ENCODE peak calls at places on chromosome 18, in six cellular contexts. N, X, U, Q, P and T are unnamed samples. For H3K27me3 and H3K9me2, the result is how much of the 10 kb centered on the place peaks cover.

GRCh38 chr18:50748243-50749229 is 71.3 kb downstream of the MRO start:
- DNase-seq in U (no peak), Q (no peak), N (peak), X (peak), P (no peak), T (no peak)

GRCh38 chr18:77133920-77134496 is 1.4 kb upstream of the MBP start:
- DNase-seq in P (peak), U (no peak), Q (no peak), X (no peak), N (no peak), T (peak)

GRCh38 chr18:28189400-28190239 is 12.7 kb upstream of the CDH2 start:
- DNase-seq in Q (no peak), N (peak), X (peak), P (peak), U (peak), T (peak)

GRCh38 chr18:21315741-21316187 is 73.7 kb downstream of the GREB1L start:
- DNase-seq in P (no peak), Q (peak), U (no peak), X (peak), N (peak), T (no peak)

GRCh38 chr18:21004721-21005120 is 106.9 kb downstream of the ROCK1 start:
- DNase-seq in X (no peak), P (peak), Q (no peak), N (peak), U (no peak), T (no peak)

GRCh38 chr18:45198526-45198925 is 416.8 kb upstream of the SLC14A2 start:
- DNase-seq in Q (no peak), X (no peak), U (no peak), P (peak), N (no peak), T (no peak)

GRCh38 chr18:31438402-31438801 is 9.1 kb upstream of the DSG3 start:
- DNase-seq in Q (no peak), U (no peak), X (no peak), P (no peak), N (no peak), T (no peak)

GRCh38 chr18:1252936-1253335 is 348.3 kb downstream of the ADCYAP1 start:
- DNase-seq in U (peak), P (no peak), X (no peak), N (no peak), Q (no peak), T (no peak)

GRCh38 chr18:3425450-3425849 is 24.5 kb upstream of the TGIF1 start:
- DNase-seq in X (no peak), N (no peak), P (peak), Q (no peak), U (no peak), T (no peak)

GRCh38 chr18:4878480-4878879 is 318.6 kb downstream of the AKAIN1 start:
- DNase-seq in X (peak), N (no peak), P (no peak), Q (no peak), U (no peak), T (no peak)

GRCh38 chr18:54269924-54270844 is 867 bp downstream of the POLI start:
- DNase-seq in P (peak), Q (peak), U (peak), N (peak), X (peak), T (no peak)

GRCh38 chr18:62863629-62864028 is 148.3 kb downstream of the PHLPP1 start:
- DNase-seq in Q (peak), U (peak), P (peak), X (no peak), N (no peak), T (no peak)

GRCh38 chr18:56314396-56314795 is 324.0 kb downstream of the TXNL1 start:
- DNase-seq in P (peak), U (no peak), Q (no peak), X (no peak), N (no peak), T (no peak)

GRCh38 chr18:26215247-26215970 is 10.8 kb upstream of the TAF4B start:
- DNase-seq in N (no peak), P (no peak), Q (no peak), U (no peak), X (no peak), T (peak)

GRCh38 chr18:54100920-54101319 is 123.5 kb downstream of the MBD2 start:
- DNase-seq in Q (no peak), X (no peak), U (peak), N (no peak), P (peak), T (no peak)

GRCh38 chr18:79621501-79621900 is 58.1 kb upstream of the CTDP1 start:
- DNase-seq in P (no peak), U (no peak), X (no peak), Q (no peak), N (no peak), T (no peak)

GRCh38 chr18:63409301-63409700 is 13.0 kb downstream of the VPS4B start:
- DNase-seq in P (no peak), Q (no peak), N (no peak), U (peak), X (no peak), T (no peak)

GRCh38 chr18:12253027-12253426 is 1.1 kb upstream of the CIDEA start:
- DNase-seq in X (no peak), U (no peak), Q (no peak), N (no peak), P (no peak), T (no peak)

GRCh38 chr18:12253517-12254136 is 534 bp upstream of the CIDEA start:
- DNase-seq in X (peak), Q (no peak), P (no peak), U (no peak), N (no peak), T (no peak)

GRCh38 chr18:12252061-12252460 is 2.1 kb upstream of the CIDEA start:
- DNase-seq in U (no peak), N (no peak), Q (no peak), X (no peak), P (no peak), T (no peak)

GRCh38 chr18:12248926-12249720 is 5.0 kb upstream of the CIDEA start:
- DNase-seq in U (no peak), Q (no peak), P (no peak), N (no peak), X (no peak), T (no peak)

DNA sequence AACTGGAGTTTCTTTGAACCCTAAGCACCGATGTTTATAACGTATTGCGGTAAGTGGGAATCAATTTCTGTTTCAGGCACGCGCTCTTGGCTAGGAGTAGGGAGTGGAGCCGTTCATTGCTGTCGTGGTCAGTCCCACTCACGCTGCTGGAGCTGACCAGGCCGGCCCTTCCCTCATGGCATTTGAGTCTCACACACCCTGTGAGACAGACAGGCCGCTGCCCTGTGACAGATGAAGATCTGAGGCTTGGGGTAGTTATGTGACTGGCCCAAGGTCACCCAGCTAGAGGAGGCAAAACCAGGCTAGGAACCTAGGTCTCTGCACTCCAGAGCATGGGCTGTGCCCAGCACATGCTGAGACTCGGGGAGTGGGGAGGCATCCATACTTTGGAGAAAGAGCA is 2.9 kb upstream of the CIDEA start:
- DNase-seq in U (no peak), Q (no peak), N (no peak), P (no peak), X (no peak), T (no peak)
- H3K27me3 ChIP-seq in U (under half), Q (under half), N (half or more), P (under half), X (half or more), T (under half)

GRCh38 chr18:36933552-36933951 is 104.6 kb downstream of the KIAA1328 start:
- DNase-seq in P (no peak), N (no peak), X (no peak), U (no peak), Q (no peak), T (no peak)
- H3K9me2 ChIP-seq in P (under half), N (under half), X (under half), U (under half), Q (under half), T (under half)

GRCh38 chr18:47247833-47248609 is 3.4 kb downstream of the SKOR2 start:
- DNase-seq in Q (no peak), P (no peak), N (no peak), U (no peak), X (peak), T (no peak)
- H3K27me3 ChIP-seq in Q (under half), P (half or more), N (half or more), U (under half), X (half or more), T (under half)

GRCh38 chr18:10090668-10091067 is 176.9 kb downstream of the VAPA start:
- DNase-seq in Q (no peak), X (no peak), U (no peak), N (peak), P (no peak), T (no peak)
- H3K9me2 ChIP-seq in Q (under half), X (under half), U (under half), N (under half), P (under half), T (under half)

DNA sequence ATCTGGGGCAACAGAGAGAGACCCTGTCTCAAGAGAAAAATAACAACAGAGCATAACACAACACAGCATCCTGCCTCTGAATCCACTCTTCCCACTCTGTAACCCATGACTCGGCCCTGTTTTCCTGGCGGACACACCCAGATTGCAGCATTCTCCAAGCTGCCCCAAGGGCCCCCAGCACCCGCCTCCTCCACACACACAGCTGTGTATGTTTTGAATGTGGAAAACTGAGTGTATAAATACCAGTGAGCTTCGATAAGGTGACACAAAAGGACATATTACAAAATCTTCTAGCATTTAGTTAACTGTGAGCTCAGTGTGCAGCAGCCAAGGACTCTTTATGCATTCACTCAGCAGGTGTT is 13.0 kb downstream of the IMPA2 start:
- DNase-seq in U (peak), N (peak), Q (peak), P (peak), X (no peak), T (no peak)
- H3K27me3 ChIP-seq in U (under half), N (under half), Q (under half), P (under half), X (under half), T (under half)

GRCh38 chr18:11750171-11750570 is 61.1 kb downstream of the GNAL start:
- DNase-seq in U (no peak), P (no peak), Q (no peak), N (no peak), X (no peak), T (no peak)

GRCh38 chr18:11749305-11749704 is 60.2 kb downstream of the GNAL start:
- DNase-seq in X (no peak), U (no peak), N (no peak), Q (no peak), P (no peak), T (no peak)

GRCh38 chr18:11750581-11751304 is 61.7 kb downstream of the GNAL start:
- DNase-seq in P (no peak), X (no peak), N (no peak), Q (no peak), U (no peak), T (no peak)

GRCh38 chr18:11747286-11747685 is 58.2 kb downstream of the GNAL start:
- DNase-seq in P (no peak), X (no peak), N (no peak), Q (no peak), U (no peak), T (no peak)

DNA sequence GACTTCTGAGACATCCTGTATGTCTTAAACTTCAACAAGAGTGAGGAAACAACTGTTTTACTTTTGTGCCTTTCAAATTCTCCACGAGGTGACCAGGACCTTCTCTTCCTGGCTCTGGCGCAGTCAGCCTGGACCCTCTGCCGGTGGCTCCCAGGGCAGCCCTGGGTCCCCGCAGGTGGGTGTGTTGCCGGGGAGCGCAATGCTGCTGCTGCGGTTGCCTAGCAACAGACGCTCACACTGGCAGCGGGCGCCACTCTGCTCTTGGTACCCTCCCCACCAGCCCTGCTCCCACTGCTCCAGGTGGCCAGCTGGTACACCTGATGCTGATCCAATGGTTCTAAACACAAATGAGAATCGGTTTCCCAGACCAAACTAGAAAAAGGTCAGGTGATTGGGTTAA is 58.7 kb downstream of the GNAL start:
- DNase-seq in X (peak), Q (no peak), N (no peak), U (no peak), P (no peak), T (no peak)
- H3K9me2 ChIP-seq in X (under half), Q (under half), N (under half), U (under half), P (under half), T (under half)

GRCh38 chr18:59264651-59265245 is 8.5 kb downstream of the RAX start:
- DNase-seq in U (no peak), X (peak), P (no peak), N (no peak), Q (no peak), T (no peak)
- H3K27me3 ChIP-seq in U (half or more), X (half or more), P (half or more), N (half or more), Q (under half), T (under half)